ENCODE peak calls at places on chromosomes 2 and 18, in four cellular contexts. One of them, this sample, is unnamed. For H3K79me2, the result is how much of the 10 kb centered on the place peaks cover.

GRCh38 chr2:1773883-1774282 is 29.6 kb upstream of the PXDN start:
- DNase-seq in SK-N-SH: no peak
- DNase-seq in hepatocyte: no peak
- DNase-seq in GM23248: no peak
- DNase-seq in this sample: no peak

GRCh38 chr2:15364561-15364960 is 196.6 kb downstream of the NBAS start:
- DNase-seq in SK-N-SH: no peak
- DNase-seq in hepatocyte: no peak
- DNase-seq in GM23248: peak
- DNase-seq in this sample: no peak

GRCh38 chr2:144320491-144320890 is 199.4 kb downstream of the ZEB2 start:
- DNase-seq in SK-N-SH: no peak
- DNase-seq in hepatocyte: no peak
- DNase-seq in GM23248: peak
- DNase-seq in this sample: no peak

GRCh38 chr2:219273887-219274391 is 5.2 kb upstream of the DNAJB2 start:
- DNase-seq in SK-N-SH: no peak
- DNase-seq in hepatocyte: no peak
- DNase-seq in GM23248: peak
- DNase-seq in this sample: peak

GRCh38 chr2:152875832-152876669 is 157.6 kb downstream of the ARL6IP6 start:
- DNase-seq in SK-N-SH: no peak
- DNase-seq in hepatocyte: peak
- DNase-seq in GM23248: peak
- DNase-seq in this sample: no peak

GRCh38 chr2:173205375-173205774 is 129.7 kb downstream of the MAP3K20 start:
- DNase-seq in SK-N-SH: no peak
- DNase-seq in hepatocyte: peak
- DNase-seq in GM23248: peak
- DNase-seq in this sample: no peak

GRCh38 chr2:505931-506330 is 171.3 kb downstream of the TMEM18 start:
- DNase-seq in SK-N-SH: no peak
- DNase-seq in hepatocyte: no peak
- DNase-seq in GM23248: no peak
- DNase-seq in this sample: no peak

GRCh38 chr2:47822518-47822917 is 39.6 kb downstream of the MSH6 start:
- DNase-seq in SK-N-SH: no peak
- DNase-seq in hepatocyte: no peak
- DNase-seq in GM23248: no peak
- DNase-seq in this sample: no peak

GRCh38 chr2:235533203-235533602 is 39.4 kb downstream of the AGAP1 start:
- DNase-seq in SK-N-SH: no peak
- DNase-seq in hepatocyte: no peak
- DNase-seq in GM23248: peak
- DNase-seq in this sample: no peak

GRCh38 chr2:9150906-9151305 is 55.7 kb upstream of the ASAP2 start:
- DNase-seq in SK-N-SH: no peak
- DNase-seq in hepatocyte: no peak
- DNase-seq in GM23248: no peak
- DNase-seq in this sample: no peak

GRCh38 chr2:108594982-108595464 is 60.8 kb downstream of the LIMS1 start:
- DNase-seq in SK-N-SH: no peak
- DNase-seq in hepatocyte: no peak
- DNase-seq in GM23248: peak
- DNase-seq in this sample: peak

GRCh38 chr2:154978710-154979109 is 280.2 kb downstream of the KCNJ3 start:
- DNase-seq in SK-N-SH: no peak
- DNase-seq in hepatocyte: no peak
- DNase-seq in GM23248: no peak
- DNase-seq in this sample: no peak

GRCh38 chr2:65550246-65550645 is 117.8 kb upstream of the SPRED2 start:
- DNase-seq in SK-N-SH: no peak
- DNase-seq in hepatocyte: no peak
- DNase-seq in GM23248: peak
- DNase-seq in this sample: no peak

GRCh38 chr2:70340921-70341765 is 39.3 kb upstream of the FAM136A start:
- DNase-seq in SK-N-SH: peak
- DNase-seq in hepatocyte: peak
- DNase-seq in GM23248: peak
- DNase-seq in this sample: peak

GRCh38 chr2:113876503-113877387 is 13.1 kb upstream of the ACTR3 start:
- DNase-seq in SK-N-SH: no peak
- DNase-seq in hepatocyte: peak
- DNase-seq in GM23248: no peak
- DNase-seq in this sample: peak

GRCh38 chr2:121491566-121491965 is 39.1 kb upstream of the RNU4ATAC start:
- DNase-seq in SK-N-SH: peak
- DNase-seq in hepatocyte: no peak
- DNase-seq in GM23248: no peak
- DNase-seq in this sample: no peak

GRCh38 chr18:76759056-76759455 is 63.3 kb upstream of the ZNF236 start:
- DNase-seq in SK-N-SH: no peak
- DNase-seq in hepatocyte: no peak
- DNase-seq in GM23248: no peak
- DNase-seq in this sample: no peak

GRCh38 chr2:234947556-234947955 is 4.3 kb upstream of the SH3BP4 start:
- DNase-seq in SK-N-SH: no peak
- DNase-seq in hepatocyte: no peak
- DNase-seq in GM23248: no peak
- DNase-seq in this sample: no peak

GRCh38 chr2:64698668-64699444 is 45.1 kb upstream of the SERTAD2 start:
- DNase-seq in SK-N-SH: no peak
- DNase-seq in hepatocyte: peak
- DNase-seq in GM23248: peak
- DNase-seq in this sample: no peak

DNA sequence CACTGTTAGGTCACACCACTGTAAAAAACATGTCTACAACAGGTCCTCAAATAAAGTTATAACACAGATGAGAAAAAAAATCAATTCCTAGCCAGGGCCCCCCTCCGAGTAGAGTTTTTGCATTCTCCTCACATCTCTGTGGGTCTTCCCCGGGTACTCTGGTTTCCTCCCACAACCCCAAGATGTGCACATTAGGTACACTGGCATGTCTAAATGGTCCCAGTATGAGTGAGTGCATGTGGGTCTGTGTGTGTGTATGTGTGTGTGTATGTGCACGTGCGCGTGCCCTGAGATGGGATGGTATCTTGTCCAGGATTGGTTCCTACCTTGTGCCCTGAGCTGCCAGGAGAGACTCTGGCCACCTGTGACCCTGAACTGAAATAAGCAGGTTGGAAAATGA is 4.9 kb downstream of the TYW5 start:
- DNase-seq in SK-N-SH: no peak
- DNase-seq in hepatocyte: no peak
- DNase-seq in GM23248: no peak
- DNase-seq in this sample: no peak
- H3K79me2 ChIP-seq in SK-N-SH: half or more
- H3K79me2 ChIP-seq in hepatocyte: half or more
- H3K79me2 ChIP-seq in GM23248: half or more
- H3K79me2 ChIP-seq in this sample: under half

DNA sequence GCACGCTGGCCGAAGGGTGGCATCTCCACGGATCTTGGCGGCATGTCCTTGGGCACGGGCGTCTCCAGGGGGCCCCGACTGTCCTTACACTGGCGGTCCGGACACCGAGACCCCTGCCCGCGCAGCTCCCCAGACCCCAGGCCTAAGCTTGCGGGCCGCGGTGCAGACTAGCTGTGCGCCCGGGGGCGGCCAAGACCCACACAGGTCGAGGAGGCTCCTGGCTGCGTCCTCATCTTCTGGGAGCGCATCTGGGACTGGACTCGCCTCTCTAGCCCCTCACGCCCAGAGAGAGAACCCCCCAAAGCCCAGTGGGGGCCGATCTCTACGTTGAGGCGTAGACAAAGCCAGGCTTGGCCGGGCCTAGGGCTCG is 468 bp upstream of the TWIST2 start:
- DNase-seq in SK-N-SH: no peak
- DNase-seq in hepatocyte: no peak
- DNase-seq in GM23248: no peak
- DNase-seq in this sample: peak
- H3K4me3 ChIP-seq in SK-N-SH: peak
- H3K4me3 ChIP-seq in hepatocyte: peak
- H3K4me3 ChIP-seq in GM23248: peak
- H3K4me3 ChIP-seq in this sample: no peak

GRCh38 chr2:42598656-42599267 is 30.3 kb downstream of the MTA3 start:
- DNase-seq in SK-N-SH: peak
- DNase-seq in hepatocyte: no peak
- DNase-seq in GM23248: no peak
- DNase-seq in this sample: peak
- H3K79me2 ChIP-seq in SK-N-SH: half or more
- H3K79me2 ChIP-seq in hepatocyte: half or more
- H3K79me2 ChIP-seq in GM23248: half or more
- H3K79me2 ChIP-seq in this sample: under half

DNA sequence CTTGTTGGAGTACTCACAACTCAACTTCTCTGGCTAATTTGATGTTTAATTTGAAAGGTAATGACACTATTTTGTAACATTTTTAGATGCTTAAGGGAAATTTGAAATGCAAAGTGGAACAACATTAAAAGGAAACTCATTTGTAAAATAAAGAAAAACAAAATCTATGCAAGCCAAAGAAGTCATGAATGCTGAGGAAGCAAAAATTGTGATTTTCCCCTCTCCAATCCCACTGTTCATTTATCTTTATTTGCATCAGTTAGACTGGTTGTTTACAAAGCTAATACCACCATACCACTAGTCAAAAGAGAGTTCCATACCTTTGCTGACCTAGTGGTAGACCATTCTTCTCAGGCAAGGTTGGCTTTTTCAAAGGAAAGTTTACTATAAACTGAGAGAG is 2.2 kb upstream of the B4GALT6 start:
- DNase-seq in SK-N-SH: no peak
- DNase-seq in hepatocyte: no peak
- DNase-seq in GM23248: no peak
- DNase-seq in this sample: no peak
- H3K4me3 ChIP-seq in SK-N-SH: no peak
- H3K4me3 ChIP-seq in hepatocyte: no peak
- H3K4me3 ChIP-seq in GM23248: no peak
- H3K4me3 ChIP-seq in this sample: no peak

DNA sequence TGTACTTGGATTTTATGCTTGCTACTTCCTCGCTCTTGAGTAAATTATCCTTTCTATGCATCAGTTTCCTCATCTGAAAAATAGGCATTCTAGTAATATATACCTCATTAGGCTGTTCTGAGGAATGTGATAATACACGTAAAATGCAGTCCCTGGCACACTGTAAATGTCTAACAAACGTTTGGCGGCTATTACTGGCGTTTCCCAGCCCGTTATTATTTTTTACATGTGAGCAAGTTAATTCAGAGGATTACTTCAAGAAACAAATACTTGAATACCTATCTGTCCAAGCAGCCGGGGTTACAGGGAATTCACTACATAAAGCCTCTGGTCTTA is 586 bp upstream of the C2orf49 start:
- DNase-seq in SK-N-SH: no peak
- DNase-seq in hepatocyte: no peak
- DNase-seq in GM23248: no peak
- DNase-seq in this sample: no peak
- H3K79me2 ChIP-seq in SK-N-SH: under half
- H3K79me2 ChIP-seq in hepatocyte: under half
- H3K79me2 ChIP-seq in GM23248: half or more
- H3K79me2 ChIP-seq in this sample: under half

GRCh38 chr2:38747007-38747424 is 4.1 kb downstream of the SRSF7 start:
- DNase-seq in SK-N-SH: peak
- DNase-seq in hepatocyte: no peak
- DNase-seq in GM23248: no peak
- DNase-seq in this sample: no peak

GRCh38 chr2:38748857-38749804 is 2.0 kb downstream of the SRSF7 start:
- DNase-seq in SK-N-SH: no peak
- DNase-seq in hepatocyte: no peak
- DNase-seq in GM23248: peak
- DNase-seq in this sample: no peak

GRCh38 chr2:38750011-38750792 is 959 bp downstream of the SRSF7 start:
- DNase-seq in SK-N-SH: peak
- DNase-seq in hepatocyte: peak
- DNase-seq in GM23248: peak
- DNase-seq in this sample: no peak

GRCh38 chr2:38747819-38748218 is 3.3 kb downstream of the SRSF7 start:
- DNase-seq in SK-N-SH: no peak
- DNase-seq in hepatocyte: no peak
- DNase-seq in GM23248: no peak
- DNase-seq in this sample: no peak

DNA sequence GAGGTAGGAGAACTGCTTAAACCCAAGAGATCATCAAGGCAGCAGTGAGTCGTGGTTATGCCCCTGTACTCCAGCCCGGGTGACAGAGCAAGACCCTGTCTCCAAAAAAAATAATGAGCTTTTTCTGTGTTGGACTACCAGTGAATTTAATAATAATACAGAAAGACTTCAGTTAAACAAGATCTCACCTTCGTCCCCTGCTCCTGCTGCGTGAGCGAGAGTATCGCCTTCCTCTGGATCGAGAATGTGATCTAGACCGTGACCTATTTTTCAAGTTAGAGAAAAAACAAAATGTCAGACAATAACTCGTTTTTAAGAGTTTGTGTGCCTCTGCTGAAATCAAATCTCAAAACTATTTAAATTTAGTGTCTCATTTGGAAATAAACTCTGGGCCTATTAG is 2.8 kb downstream of the SRSF7 start:
- DNase-seq in SK-N-SH: no peak
- DNase-seq in hepatocyte: no peak
- DNase-seq in GM23248: no peak
- DNase-seq in this sample: no peak
- H3K4me3 ChIP-seq in SK-N-SH: peak
- H3K4me3 ChIP-seq in hepatocyte: no peak
- H3K4me3 ChIP-seq in GM23248: no peak
- H3K4me3 ChIP-seq in this sample: no peak

GRCh38 chr2:174227748-174228147 is 20.6 kb downstream of the OLA1 start:
- DNase-seq in SK-N-SH: no peak
- DNase-seq in hepatocyte: no peak
- DNase-seq in GM23248: no peak
- DNase-seq in this sample: no peak
- H3K79me2 ChIP-seq in SK-N-SH: under half
- H3K79me2 ChIP-seq in hepatocyte: under half
- H3K79me2 ChIP-seq in GM23248: half or more
- H3K79me2 ChIP-seq in this sample: under half

GRCh38 chr2:205766765-205767359 is 84.6 kb downstream of the NRP2 start:
- DNase-seq in SK-N-SH: peak
- DNase-seq in hepatocyte: peak
- DNase-seq in GM23248: peak
- DNase-seq in this sample: peak

GRCh38 chr2:205765147-205765546 is 82.8 kb downstream of the NRP2 start:
- DNase-seq in SK-N-SH: no peak
- DNase-seq in hepatocyte: no peak
- DNase-seq in GM23248: no peak
- DNase-seq in this sample: no peak

GRCh38 chr2:205762883-205763282 is 80.6 kb downstream of the NRP2 start:
- DNase-seq in SK-N-SH: no peak
- DNase-seq in hepatocyte: no peak
- DNase-seq in GM23248: peak
- DNase-seq in this sample: no peak

GRCh38 chr2:205763708-205764501 is 81.6 kb downstream of the NRP2 start:
- DNase-seq in SK-N-SH: peak
- DNase-seq in hepatocyte: peak
- DNase-seq in GM23248: peak
- DNase-seq in this sample: peak

GRCh38 chr2:205764502-205764815 is 82.2 kb downstream of the NRP2 start:
- DNase-seq in SK-N-SH: no peak
- DNase-seq in hepatocyte: no peak
- DNase-seq in GM23248: no peak
- DNase-seq in this sample: no peak
- H3K4me3 ChIP-seq in SK-N-SH: no peak
- H3K4me3 ChIP-seq in hepatocyte: no peak
- H3K4me3 ChIP-seq in GM23248: no peak
- H3K4me3 ChIP-seq in this sample: no peak

This sample was measured in mesendoderm.